ENCODE peak calls at places on chromosomes 12 and 14, in five cellular contexts. U, C, Q, A and Y are unnamed samples.

GRCh38 chr14:104382361-104383087 is 197.0 kb upstream of the C14orf180 start:
- DNase-seq in A (no peak), C (no peak), Q (no peak), U (no peak), Y (no peak)

GRCh38 chr12:8823565-8824300 is 1.3 kb downstream of the A2ML1 start:
- DNase-seq in A (peak; percentile 6), U (peak; percentile 35), C (peak; percentile 33), Q (peak; percentile 33), Y (peak; percentile 39)

GRCh38 chr14:69328765-69329164 is 68.8 kb downstream of the GALNT16 start:
- DNase-seq in C (no peak), A (no peak), Q (no peak), U (no peak), Y (no peak)

GRCh38 chr12:89825591-89826449 is 117.2 kb upstream of the ATP2B1 start:
- DNase-seq in C (no peak), U (no peak), Q (peak; percentile 91), A (peak; percentile 28), Y (no peak)

GRCh38 chr12:101596172-101596571 is 1.4 kb downstream of the MYBPC1 start:
- DNase-seq in U (no peak), A (no peak), C (no peak), Q (no peak), Y (no peak)

GRCh38 chr12:108523365-108523764 is 8.3 kb downstream of the FICD start:
- DNase-seq in U (no peak), Q (no peak), A (no peak), C (no peak), Y (no peak)

GRCh38 chr14:70259420-70259819 is 70.7 kb upstream of the SLC8A3 start:
- DNase-seq in U (no peak), C (no peak), Q (no peak), A (no peak), Y (no peak)

GRCh38 chr12:98893601-98894411 is 248.7 kb downstream of the APAF1 start:
- DNase-seq in U (no peak), A (no peak), C (no peak), Q (no peak), Y (no peak)

GRCh38 chr12:88225776-88226175 is 83.7 kb downstream of the TMTC3 start:
- DNase-seq in C (no peak), A (no peak), Q (no peak), U (no peak), Y (no peak)

GRCh38 chr14:64442300-64442988 is 22.9 kb upstream of the AKAP5 start:
- DNase-seq in C (peak; percentile 30), U (no peak), Q (no peak), A (no peak), Y (no peak)

GRCh38 chr14:105888784-105889665 is 362.6 kb downstream of the TMEM121 start:
- DNase-seq in Q (no peak), A (no peak), C (peak; percentile 5), U (no peak), Y (peak; percentile 0)

GRCh38 chr14:92409069-92409468 is 86.1 kb downstream of the SLC24A4 start:
- DNase-seq in U (peak; percentile 16), C (no peak), A (no peak), Q (no peak), Y (no peak)

DNA sequence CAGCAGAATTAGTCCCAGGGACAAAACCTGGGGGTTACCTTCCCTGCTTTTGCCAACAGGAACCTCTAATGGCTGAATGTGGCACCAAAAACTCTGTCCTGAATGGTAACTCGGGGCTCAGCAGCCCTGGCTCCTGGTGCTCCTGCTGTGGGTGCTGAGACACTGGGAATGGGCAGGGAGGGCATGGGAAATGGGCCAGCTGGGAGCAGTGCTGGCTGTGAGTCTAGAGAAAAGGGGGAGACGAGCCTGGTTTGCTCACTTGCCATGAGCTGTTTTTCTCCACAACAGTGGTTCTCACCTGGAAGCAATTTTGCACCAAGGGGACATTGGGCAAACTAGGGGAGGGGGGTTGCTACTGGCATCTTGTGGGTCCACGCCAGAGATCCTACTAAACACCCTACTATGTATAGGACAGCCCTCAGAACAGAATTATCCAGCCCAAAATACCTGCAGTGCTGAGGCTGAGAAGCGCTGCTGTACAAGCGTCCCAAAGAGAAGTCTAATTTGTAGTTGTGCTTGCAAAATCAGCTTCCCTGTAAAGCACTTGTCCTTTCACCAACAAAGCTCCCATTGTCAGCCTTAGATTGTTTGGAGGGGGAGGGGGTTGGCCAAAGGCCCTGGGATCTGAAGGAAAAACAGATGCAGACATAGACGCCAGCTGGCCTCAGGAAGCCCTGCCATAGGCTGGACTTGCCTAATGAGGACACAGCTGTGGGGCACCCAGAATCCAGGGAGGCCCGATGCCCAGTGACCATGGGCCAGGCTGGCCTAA is 3.6 kb downstream of the LRRC74A start:
- DNase-seq in U (peak; percentile 12), A (no peak), C (no peak), Q (no peak), Y (no peak)
- TF ChIP-seq POLR2A in U (no peak), A (no peak), C (no peak), Q (no peak), Y (no peak)

DNA sequence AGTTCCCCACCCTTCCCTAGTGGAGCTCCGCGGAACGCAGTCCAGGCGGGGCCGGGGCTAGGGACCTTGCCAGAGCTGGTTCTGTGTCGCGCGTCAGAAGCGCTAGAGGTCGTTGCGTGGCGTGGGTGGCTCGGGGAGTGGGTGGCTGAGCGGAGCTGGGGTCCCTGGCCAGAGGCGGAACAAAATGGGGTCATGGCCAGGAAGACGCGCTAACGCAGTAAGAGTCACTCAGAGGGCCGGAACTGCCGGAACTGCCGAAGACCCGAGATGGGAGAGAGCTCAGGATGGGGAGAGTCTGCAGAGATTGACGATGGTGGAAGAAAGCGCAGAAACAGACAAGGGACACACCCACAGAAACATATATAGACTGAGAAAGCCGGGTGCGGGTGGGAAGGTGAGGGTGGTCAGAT is 4.8 kb downstream of the DGKA start:
- DNase-seq in A (no peak), U (peak; percentile 61), Q (no peak), C (no peak), Y (peak; percentile 72)
- H3K4me3 ChIP-seq in A (no peak overlapping the region), U (peak overlapping the region; percentile 46), Q (no peak overlapping the region), C (peak overlapping the region; percentile 21), Y (no peak overlapping the region)

DNA sequence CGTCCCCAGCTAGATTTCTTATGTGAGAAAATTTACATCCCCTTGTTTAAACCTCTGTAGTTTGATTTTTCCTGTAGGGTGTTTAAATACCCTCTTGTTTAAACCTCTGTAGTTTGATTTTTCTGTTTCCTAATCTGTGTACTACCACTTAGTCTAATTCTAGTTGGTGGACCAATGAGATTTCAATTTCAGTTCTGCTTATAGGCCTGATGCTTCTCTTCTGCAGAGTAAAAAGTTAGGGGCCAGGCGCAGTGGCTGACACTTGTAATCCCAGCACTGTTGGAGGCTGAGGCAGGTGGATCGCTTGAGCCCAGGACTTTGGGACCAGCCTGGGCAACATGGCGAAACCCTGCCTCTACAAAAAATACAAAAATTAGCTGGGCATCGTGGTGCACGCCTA is 11.5 kb downstream of the UBC start:
- DNase-seq in A (no peak), Q (no peak), C (no peak), U (no peak), Y (no peak)
- H3K27ac ChIP-seq in A (no peak overlapping the region), Q (peak overlapping the region; percentile 85), C (no peak overlapping the region), U (no peak overlapping the region), Y (peak overlapping the region; percentile 76)

DNA sequence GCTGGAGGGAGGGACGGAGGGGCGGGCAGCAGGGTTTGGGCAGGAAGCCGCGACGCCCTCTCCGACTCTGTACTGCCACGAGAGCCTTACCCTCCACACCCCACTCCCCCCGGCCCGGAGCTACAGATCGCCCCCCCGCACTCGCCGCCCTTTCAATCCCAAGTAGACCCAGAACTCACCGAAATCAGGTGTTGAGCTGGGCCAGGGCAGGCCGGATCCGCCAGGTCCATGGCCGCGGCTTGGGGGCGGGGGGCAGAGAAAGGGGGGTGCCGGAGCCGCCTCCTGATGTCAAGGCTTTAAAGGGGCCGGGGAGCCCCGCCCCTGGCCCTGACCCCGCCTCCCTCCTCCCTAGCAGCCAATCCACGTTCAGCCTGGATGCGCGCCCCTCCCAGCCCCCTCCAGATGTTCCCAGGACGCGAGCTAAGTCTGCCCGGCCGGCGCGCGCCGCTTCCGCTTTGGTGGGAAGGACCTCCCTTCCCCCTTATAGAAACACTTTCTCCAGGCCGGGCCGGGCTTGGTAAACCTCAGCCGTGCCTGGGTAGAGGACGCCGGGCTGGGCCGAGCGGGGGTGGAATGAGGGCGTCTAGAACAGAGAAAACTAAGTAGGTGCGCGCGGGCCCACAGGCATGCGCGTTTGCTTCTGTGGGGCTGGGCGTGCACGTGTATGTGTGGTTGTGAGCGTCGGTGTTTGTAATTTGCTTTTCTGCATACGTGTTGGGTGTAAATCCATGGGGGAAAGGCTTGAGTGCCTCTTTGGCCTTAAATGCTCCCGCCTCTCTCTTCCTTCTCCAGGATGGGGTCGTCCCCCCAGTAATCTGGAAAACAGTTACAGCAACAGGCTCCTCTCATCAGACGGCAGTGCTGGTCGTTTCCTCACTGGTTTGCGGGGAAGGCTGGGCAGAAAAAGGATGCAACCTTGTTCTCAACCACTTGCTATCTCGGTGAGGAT is at the start of gene NCKAP5L:
- DNase-seq in U (peak; percentile 98), C (peak; percentile 96), A (peak; percentile 82), Q (peak; percentile 95), Y (peak; percentile 97)
- TF ChIP-seq POLR2A in U (peak; percentile 41), C (peak; percentile 55), A (no peak), Q (peak; percentile 42), Y (peak; percentile 8)

DNA sequence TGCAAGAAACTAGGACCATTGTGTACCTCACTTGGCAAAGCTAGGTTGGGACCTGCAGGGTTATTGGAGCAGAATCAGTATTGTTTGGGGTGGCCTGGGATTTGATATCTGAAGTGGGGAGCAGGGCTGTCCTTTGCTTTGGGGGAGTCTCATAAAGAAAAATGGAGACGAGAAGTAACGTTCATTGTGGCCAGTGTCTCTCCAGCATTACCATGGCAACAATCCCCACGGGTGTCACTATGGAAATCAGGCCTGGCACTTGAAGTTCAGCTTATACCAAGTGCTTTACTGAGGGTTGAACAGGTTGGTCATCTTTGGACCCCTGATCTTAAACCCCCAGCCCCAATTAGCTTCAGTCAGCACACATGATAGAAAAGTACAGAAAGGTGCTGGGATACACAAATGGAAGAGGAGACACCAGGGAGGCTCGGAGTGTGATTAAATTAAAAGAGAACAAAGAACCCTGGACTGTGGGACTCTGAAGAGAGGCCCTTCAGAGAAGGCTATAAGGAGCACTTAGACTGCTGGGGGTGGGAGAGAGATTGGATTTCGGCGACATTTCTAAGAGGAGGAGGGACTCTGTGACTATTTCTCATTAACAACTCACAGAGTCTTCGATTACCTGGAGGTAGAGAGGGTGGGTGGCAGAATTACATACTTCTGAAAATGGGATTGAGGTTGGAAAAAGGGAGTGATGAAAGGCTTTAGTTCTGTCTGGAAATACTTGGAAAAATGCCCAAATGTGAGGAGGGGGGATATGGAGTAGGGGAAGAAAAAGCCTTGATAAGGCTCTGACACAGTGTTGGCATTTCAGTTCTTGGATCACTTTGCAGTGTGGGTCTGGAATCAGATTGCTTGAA is 3.7 kb downstream of the KIF5A start:
- DNase-seq in C (no peak), Q (no peak), A (no peak), U (no peak), Y (no peak)
- H3K4me3 ChIP-seq in C (no peak overlapping the region), Q (no peak overlapping the region), A (no peak overlapping the region), U (no peak overlapping the region), Y (no peak overlapping the region)